ENCODE peak calls at places on chromosome 17, in ten cellular contexts. One of them, this sample, is unnamed.
A peak's percentile ranks its signal among the peaks of the same experiment; 100 is the strongest.

GRCh38 chr17:68204736-68205135 is 43.1 kb upstream of the AMZ2 start:
- DNase-seq in NCI-H146: no peak
- DNase-seq in stimulated activated CD8-positive, alpha-beta memory T cell treated with anti-CD3 and anti-CD28 coated beads, Interleukin-7, amount 100 ng/mL, for 4 hours: no peak
- DNase-seq in body of pancreas: no peak
- DNase-seq in fibroblast of villous mesenchyme: no peak
- DNase-seq in EL: no peak
- DNase-seq in nucleus accumbens: no peak
- DNase-seq in AG09319: no peak
- DNase-seq in stimulated activated CD4-positive, alpha-beta T cell treated with anti-CD3 and anti-CD28 coated beads, Interleukin-1b, Interleukin-23, amount 100 ng/mL, for 1 hour: no peak
- DNase-seq in activated effector memory CD4-positive, alpha-beta T cell treated with anti-CD3 and anti-CD28 coated beads, Interleukin-2, amount 50 U/mL, for 16 hours: peak; percentile 71
- DNase-seq in this sample: peak; percentile 78

GRCh38 chr17:61593404-61593803 is 2.4 kb upstream of the NACA2 start:
- DNase-seq in AG09319: no peak
- DNase-seq in NCI-H146: no peak
- DNase-seq in stimulated activated CD4-positive, alpha-beta T cell treated with anti-CD3 and anti-CD28 coated beads, Interleukin-1b, Interleukin-23, amount 100 ng/mL, for 1 hour: no peak
- DNase-seq in activated effector memory CD4-positive, alpha-beta T cell treated with anti-CD3 and anti-CD28 coated beads, Interleukin-2, amount 50 U/mL, for 16 hours: no peak
- DNase-seq in fibroblast of villous mesenchyme: peak; percentile 32
- DNase-seq in stimulated activated CD8-positive, alpha-beta memory T cell treated with anti-CD3 and anti-CD28 coated beads, Interleukin-7, amount 100 ng/mL, for 4 hours: no peak
- DNase-seq in EL: no peak
- DNase-seq in nucleus accumbens: no peak
- DNase-seq in body of pancreas: no peak
- DNase-seq in this sample: no peak

GRCh38 chr17:59844884-59845594 is 47.7 kb downstream of the TUBD1 start:
- DNase-seq in activated effector memory CD4-positive, alpha-beta T cell treated with anti-CD3 and anti-CD28 coated beads, Interleukin-2, amount 50 U/mL, for 16 hours: peak; percentile 60
- DNase-seq in NCI-H146: no peak
- DNase-seq in EL: no peak
- DNase-seq in stimulated activated CD4-positive, alpha-beta T cell treated with anti-CD3 and anti-CD28 coated beads, Interleukin-1b, Interleukin-23, amount 100 ng/mL, for 1 hour: no peak
- DNase-seq in fibroblast of villous mesenchyme: peak; percentile 67
- DNase-seq in AG09319: no peak
- DNase-seq in stimulated activated CD8-positive, alpha-beta memory T cell treated with anti-CD3 and anti-CD28 coated beads, Interleukin-7, amount 100 ng/mL, for 4 hours: no peak
- DNase-seq in nucleus accumbens: no peak
- DNase-seq in body of pancreas: no peak
- DNase-seq in this sample: no peak

GRCh38 chr17:1110844-1111598 is 68.8 kb downstream of the ABR start:
- DNase-seq in stimulated activated CD8-positive, alpha-beta memory T cell treated with anti-CD3 and anti-CD28 coated beads, Interleukin-7, amount 100 ng/mL, for 4 hours: no peak
- DNase-seq in EL: peak; percentile 97
- DNase-seq in body of pancreas: peak; percentile 50
- DNase-seq in stimulated activated CD4-positive, alpha-beta T cell treated with anti-CD3 and anti-CD28 coated beads, Interleukin-1b, Interleukin-23, amount 100 ng/mL, for 1 hour: no peak
- DNase-seq in fibroblast of villous mesenchyme: peak; percentile 57
- DNase-seq in nucleus accumbens: no peak
- DNase-seq in AG09319: no peak
- DNase-seq in activated effector memory CD4-positive, alpha-beta T cell treated with anti-CD3 and anti-CD28 coated beads, Interleukin-2, amount 50 U/mL, for 16 hours: peak; percentile 72
- DNase-seq in NCI-H146: peak; percentile 52
- DNase-seq in this sample: peak; percentile 91

GRCh38 chr17:63399856-63400255 is 46.2 kb downstream of the CYB561 start:
- DNase-seq in nucleus accumbens: no peak
- DNase-seq in fibroblast of villous mesenchyme: peak; percentile 69
- DNase-seq in stimulated activated CD8-positive, alpha-beta memory T cell treated with anti-CD3 and anti-CD28 coated beads, Interleukin-7, amount 100 ng/mL, for 4 hours: no peak
- DNase-seq in EL: no peak
- DNase-seq in NCI-H146: no peak
- DNase-seq in activated effector memory CD4-positive, alpha-beta T cell treated with anti-CD3 and anti-CD28 coated beads, Interleukin-2, amount 50 U/mL, for 16 hours: no peak
- DNase-seq in body of pancreas: peak; percentile 28
- DNase-seq in AG09319: no peak
- DNase-seq in stimulated activated CD4-positive, alpha-beta T cell treated with anti-CD3 and anti-CD28 coated beads, Interleukin-1b, Interleukin-23, amount 100 ng/mL, for 1 hour: no peak
- DNase-seq in this sample: no peak

GRCh38 chr17:62737513-62737912 is 70.6 kb downstream of the MARCHF10 start:
- DNase-seq in NCI-H146: no peak
- DNase-seq in EL: no peak
- DNase-seq in stimulated activated CD8-positive, alpha-beta memory T cell treated with anti-CD3 and anti-CD28 coated beads, Interleukin-7, amount 100 ng/mL, for 4 hours: no peak
- DNase-seq in fibroblast of villous mesenchyme: no peak
- DNase-seq in body of pancreas: no peak
- DNase-seq in AG09319: no peak
- DNase-seq in stimulated activated CD4-positive, alpha-beta T cell treated with anti-CD3 and anti-CD28 coated beads, Interleukin-1b, Interleukin-23, amount 100 ng/mL, for 1 hour: no peak
- DNase-seq in activated effector memory CD4-positive, alpha-beta T cell treated with anti-CD3 and anti-CD28 coated beads, Interleukin-2, amount 50 U/mL, for 16 hours: no peak
- DNase-seq in nucleus accumbens: no peak
- DNase-seq in this sample: no peak

GRCh38 chr17:81397314-81398169 is 2.3 kb downstream of the BAHCC1 start:
- DNase-seq in activated effector memory CD4-positive, alpha-beta T cell treated with anti-CD3 and anti-CD28 coated beads, Interleukin-2, amount 50 U/mL, for 16 hours: no peak
- DNase-seq in stimulated activated CD8-positive, alpha-beta memory T cell treated with anti-CD3 and anti-CD28 coated beads, Interleukin-7, amount 100 ng/mL, for 4 hours: no peak
- DNase-seq in NCI-H146: peak; percentile 83
- DNase-seq in fibroblast of villous mesenchyme: peak; percentile 71
- DNase-seq in nucleus accumbens: no peak
- DNase-seq in EL: peak; percentile 75
- DNase-seq in stimulated activated CD4-positive, alpha-beta T cell treated with anti-CD3 and anti-CD28 coated beads, Interleukin-1b, Interleukin-23, amount 100 ng/mL, for 1 hour: no peak
- DNase-seq in AG09319: no peak
- DNase-seq in body of pancreas: peak; percentile 60
- DNase-seq in this sample: no peak

GRCh38 chr17:17075037-17075755 is 32.9 kb downstream of the MPRIP start:
- DNase-seq in body of pancreas: peak; percentile 42
- DNase-seq in fibroblast of villous mesenchyme: peak; percentile 97
- DNase-seq in AG09319: no peak
- DNase-seq in activated effector memory CD4-positive, alpha-beta T cell treated with anti-CD3 and anti-CD28 coated beads, Interleukin-2, amount 50 U/mL, for 16 hours: peak; percentile 46
- DNase-seq in NCI-H146: peak; percentile 27
- DNase-seq in stimulated activated CD4-positive, alpha-beta T cell treated with anti-CD3 and anti-CD28 coated beads, Interleukin-1b, Interleukin-23, amount 100 ng/mL, for 1 hour: no peak
- DNase-seq in stimulated activated CD8-positive, alpha-beta memory T cell treated with anti-CD3 and anti-CD28 coated beads, Interleukin-7, amount 100 ng/mL, for 4 hours: no peak
- DNase-seq in EL: peak; percentile 36
- DNase-seq in nucleus accumbens: no peak
- DNase-seq in this sample: peak; percentile 60

GRCh38 chr17:39975801-39976200 is 4.8 kb upstream of the PSMD3 start:
- DNase-seq in EL: no peak
- DNase-seq in AG09319: no peak
- DNase-seq in fibroblast of villous mesenchyme: no peak
- DNase-seq in activated effector memory CD4-positive, alpha-beta T cell treated with anti-CD3 and anti-CD28 coated beads, Interleukin-2, amount 50 U/mL, for 16 hours: no peak
- DNase-seq in nucleus accumbens: no peak
- DNase-seq in stimulated activated CD4-positive, alpha-beta T cell treated with anti-CD3 and anti-CD28 coated beads, Interleukin-1b, Interleukin-23, amount 100 ng/mL, for 1 hour: no peak
- DNase-seq in body of pancreas: no peak
- DNase-seq in stimulated activated CD8-positive, alpha-beta memory T cell treated with anti-CD3 and anti-CD28 coated beads, Interleukin-7, amount 100 ng/mL, for 4 hours: no peak
- DNase-seq in NCI-H146: no peak
- DNase-seq in this sample: no peak

GRCh38 chr17:44438634-44439033 is 49.2 kb upstream of the ITGA2B start:
- DNase-seq in stimulated activated CD8-positive, alpha-beta memory T cell treated with anti-CD3 and anti-CD28 coated beads, Interleukin-7, amount 100 ng/mL, for 4 hours: peak; percentile 9
- DNase-seq in NCI-H146: no peak
- DNase-seq in fibroblast of villous mesenchyme: no peak
- DNase-seq in body of pancreas: peak; percentile 13
- DNase-seq in activated effector memory CD4-positive, alpha-beta T cell treated with anti-CD3 and anti-CD28 coated beads, Interleukin-2, amount 50 U/mL, for 16 hours: no peak
- DNase-seq in EL: no peak
- DNase-seq in AG09319: no peak
- DNase-seq in stimulated activated CD4-positive, alpha-beta T cell treated with anti-CD3 and anti-CD28 coated beads, Interleukin-1b, Interleukin-23, amount 100 ng/mL, for 1 hour: no peak
- DNase-seq in nucleus accumbens: no peak
- DNase-seq in this sample: no peak

GRCh38 chr17:1724869-1725641 is 551 bp downstream of the WDR81 start:
- DNase-seq in stimulated activated CD4-positive, alpha-beta T cell treated with anti-CD3 and anti-CD28 coated beads, Interleukin-1b, Interleukin-23, amount 100 ng/mL, for 1 hour: no peak
- DNase-seq in EL: no peak
- DNase-seq in stimulated activated CD8-positive, alpha-beta memory T cell treated with anti-CD3 and anti-CD28 coated beads, Interleukin-7, amount 100 ng/mL, for 4 hours: no peak
- DNase-seq in AG09319: no peak
- DNase-seq in NCI-H146: peak; percentile 57
- DNase-seq in body of pancreas: no peak
- DNase-seq in nucleus accumbens: no peak
- DNase-seq in activated effector memory CD4-positive, alpha-beta T cell treated with anti-CD3 and anti-CD28 coated beads, Interleukin-2, amount 50 U/mL, for 16 hours: no peak
- DNase-seq in fibroblast of villous mesenchyme: no peak
- DNase-seq in this sample: peak; percentile 81

GRCh38 chr17:10666921-10667320 is 9.8 kb upstream of the MYH3 start:
- DNase-seq in activated effector memory CD4-positive, alpha-beta T cell treated with anti-CD3 and anti-CD28 coated beads, Interleukin-2, amount 50 U/mL, for 16 hours: no peak
- DNase-seq in NCI-H146: no peak
- DNase-seq in AG09319: no peak
- DNase-seq in nucleus accumbens: no peak
- DNase-seq in body of pancreas: no peak
- DNase-seq in fibroblast of villous mesenchyme: no peak
- DNase-seq in stimulated activated CD8-positive, alpha-beta memory T cell treated with anti-CD3 and anti-CD28 coated beads, Interleukin-7, amount 100 ng/mL, for 4 hours: no peak
- DNase-seq in EL: no peak
- DNase-seq in stimulated activated CD4-positive, alpha-beta T cell treated with anti-CD3 and anti-CD28 coated beads, Interleukin-1b, Interleukin-23, amount 100 ng/mL, for 1 hour: no peak
- DNase-seq in this sample: no peak

GRCh38 chr17:36942631-36943125 is 5.4 kb downstream of the LHX1 start:
- DNase-seq in body of pancreas: no peak
- DNase-seq in fibroblast of villous mesenchyme: no peak
- DNase-seq in EL: no peak
- DNase-seq in AG09319: no peak
- DNase-seq in activated effector memory CD4-positive, alpha-beta T cell treated with anti-CD3 and anti-CD28 coated beads, Interleukin-2, amount 50 U/mL, for 16 hours: peak; percentile 68
- DNase-seq in nucleus accumbens: no peak
- DNase-seq in NCI-H146: no peak
- DNase-seq in stimulated activated CD8-positive, alpha-beta memory T cell treated with anti-CD3 and anti-CD28 coated beads, Interleukin-7, amount 100 ng/mL, for 4 hours: no peak
- DNase-seq in stimulated activated CD4-positive, alpha-beta T cell treated with anti-CD3 and anti-CD28 coated beads, Interleukin-1b, Interleukin-23, amount 100 ng/mL, for 1 hour: no peak
- DNase-seq in this sample: no peak

GRCh38 chr17:49290690-49291326 is 60.2 kb upstream of the PHOSPHO1 start:
- DNase-seq in activated effector memory CD4-positive, alpha-beta T cell treated with anti-CD3 and anti-CD28 coated beads, Interleukin-2, amount 50 U/mL, for 16 hours: no peak
- DNase-seq in stimulated activated CD8-positive, alpha-beta memory T cell treated with anti-CD3 and anti-CD28 coated beads, Interleukin-7, amount 100 ng/mL, for 4 hours: no peak
- DNase-seq in AG09319: no peak
- DNase-seq in nucleus accumbens: no peak
- DNase-seq in EL: peak; percentile 33
- DNase-seq in fibroblast of villous mesenchyme: peak; percentile 32
- DNase-seq in NCI-H146: no peak
- DNase-seq in body of pancreas: no peak
- DNase-seq in stimulated activated CD4-positive, alpha-beta T cell treated with anti-CD3 and anti-CD28 coated beads, Interleukin-1b, Interleukin-23, amount 100 ng/mL, for 1 hour: no peak
- DNase-seq in this sample: no peak

GRCh38 chr17:47969975-47970724 is 763 bp upstream of the CDK5RAP3 start:
- DNase-seq in EL: no peak
- DNase-seq in AG09319: no peak
- DNase-seq in stimulated activated CD4-positive, alpha-beta T cell treated with anti-CD3 and anti-CD28 coated beads, Interleukin-1b, Interleukin-23, amount 100 ng/mL, for 1 hour: no peak
- DNase-seq in NCI-H146: no peak
- DNase-seq in nucleus accumbens: no peak
- DNase-seq in activated effector memory CD4-positive, alpha-beta T cell treated with anti-CD3 and anti-CD28 coated beads, Interleukin-2, amount 50 U/mL, for 16 hours: no peak
- DNase-seq in body of pancreas: no peak
- DNase-seq in stimulated activated CD8-positive, alpha-beta memory T cell treated with anti-CD3 and anti-CD28 coated beads, Interleukin-7, amount 100 ng/mL, for 4 hours: no peak
- DNase-seq in fibroblast of villous mesenchyme: no peak
- DNase-seq in this sample: no peak

GRCh38 chr17:76071497-76072148 is 694 bp downstream of the SRP68 start:
- DNase-seq in NCI-H146: no peak
- DNase-seq in stimulated activated CD8-positive, alpha-beta memory T cell treated with anti-CD3 and anti-CD28 coated beads, Interleukin-7, amount 100 ng/mL, for 4 hours: no peak
- DNase-seq in nucleus accumbens: no peak
- DNase-seq in fibroblast of villous mesenchyme: peak; percentile 16
- DNase-seq in AG09319: no peak
- DNase-seq in EL: no peak
- DNase-seq in stimulated activated CD4-positive, alpha-beta T cell treated with anti-CD3 and anti-CD28 coated beads, Interleukin-1b, Interleukin-23, amount 100 ng/mL, for 1 hour: no peak
- DNase-seq in body of pancreas: no peak
- DNase-seq in activated effector memory CD4-positive, alpha-beta T cell treated with anti-CD3 and anti-CD28 coated beads, Interleukin-2, amount 50 U/mL, for 16 hours: peak; percentile 74
- DNase-seq in this sample: peak; percentile 65

GRCh38 chr17:17511971-17512858 is 16.0 kb upstream of the RASD1 start:
- DNase-seq in AG09319: peak; percentile 67
- DNase-seq in activated effector memory CD4-positive, alpha-beta T cell treated with anti-CD3 and anti-CD28 coated beads, Interleukin-2, amount 50 U/mL, for 16 hours: no peak
- DNase-seq in NCI-H146: no peak
- DNase-seq in nucleus accumbens: no peak
- DNase-seq in fibroblast of villous mesenchyme: peak; percentile 82
- DNase-seq in EL: peak; percentile 98
- DNase-seq in body of pancreas: peak; percentile 25
- DNase-seq in stimulated activated CD4-positive, alpha-beta T cell treated with anti-CD3 and anti-CD28 coated beads, Interleukin-1b, Interleukin-23, amount 100 ng/mL, for 1 hour: no peak
- DNase-seq in stimulated activated CD8-positive, alpha-beta memory T cell treated with anti-CD3 and anti-CD28 coated beads, Interleukin-7, amount 100 ng/mL, for 4 hours: no peak
- DNase-seq in this sample: no peak

GRCh38 chr17:6177941-6178694 is 107.9 kb downstream of the WSCD1 start:
- DNase-seq in stimulated activated CD8-positive, alpha-beta memory T cell treated with anti-CD3 and anti-CD28 coated beads, Interleukin-7, amount 100 ng/mL, for 4 hours: no peak
- DNase-seq in nucleus accumbens: no peak
- DNase-seq in stimulated activated CD4-positive, alpha-beta T cell treated with anti-CD3 and anti-CD28 coated beads, Interleukin-1b, Interleukin-23, amount 100 ng/mL, for 1 hour: no peak
- DNase-seq in NCI-H146: no peak
- DNase-seq in body of pancreas: no peak
- DNase-seq in fibroblast of villous mesenchyme: no peak
- DNase-seq in EL: no peak
- DNase-seq in activated effector memory CD4-positive, alpha-beta T cell treated with anti-CD3 and anti-CD28 coated beads, Interleukin-2, amount 50 U/mL, for 16 hours: no peak
- DNase-seq in AG09319: no peak
- DNase-seq in this sample: no peak

This sample was measured in upper lobe of right lung.